ENCODE peak calls at places on chromosomes 13 and 19, in eight cellular contexts. One of them, this sample, is unnamed.

GRCh38 chr19:13134626-13135025 is 15.5 kb downstream of the STX10 start:
- DNase-seq in T-cell: no peak
- DNase-seq in endothelial cell of umbilical vein: no peak
- DNase-seq in effector CD4-positive, alpha-beta T cell: no peak
- DNase-seq in brain microvascular endothelial cell: no peak
- DNase-seq in stimulated activated CD4-positive, alpha-beta T cell treated with anti-CD3 and anti-CD28 coated beads, Interleukin-2, amount 100 ng/mL, for 48 hours: no peak
- DNase-seq in Peyer's patch: no peak
- DNase-seq in substantia nigra: no peak
- DNase-seq in this sample: no peak

GRCh38 chr19:36121486-36122124 is 6.3 kb downstream of the TBCB start:
- DNase-seq in T-cell: no peak
- DNase-seq in endothelial cell of umbilical vein: no peak
- DNase-seq in effector CD4-positive, alpha-beta T cell: no peak
- DNase-seq in brain microvascular endothelial cell: no peak
- DNase-seq in stimulated activated CD4-positive, alpha-beta T cell treated with anti-CD3 and anti-CD28 coated beads, Interleukin-2, amount 100 ng/mL, for 48 hours: no peak
- DNase-seq in Peyer's patch: no peak
- DNase-seq in substantia nigra: no peak
- DNase-seq in this sample: no peak

GRCh38 chr13:64164435-64164834 is 2748.8 kb upstream of the PCDH20 start:
- DNase-seq in T-cell: no peak
- DNase-seq in endothelial cell of umbilical vein: no peak
- DNase-seq in effector CD4-positive, alpha-beta T cell: no peak
- DNase-seq in brain microvascular endothelial cell: no peak
- DNase-seq in stimulated activated CD4-positive, alpha-beta T cell treated with anti-CD3 and anti-CD28 coated beads, Interleukin-2, amount 100 ng/mL, for 48 hours: no peak
- DNase-seq in Peyer's patch: peak
- DNase-seq in substantia nigra: no peak
- DNase-seq in this sample: no peak

GRCh38 chr19:43620061-43621001 is 902 bp upstream of the ZNF428 start:
- DNase-seq in T-cell: peak
- DNase-seq in endothelial cell of umbilical vein: no peak
- DNase-seq in effector CD4-positive, alpha-beta T cell: peak
- DNase-seq in brain microvascular endothelial cell: no peak
- DNase-seq in stimulated activated CD4-positive, alpha-beta T cell treated with anti-CD3 and anti-CD28 coated beads, Interleukin-2, amount 100 ng/mL, for 48 hours: peak
- DNase-seq in Peyer's patch: no peak
- DNase-seq in substantia nigra: no peak
- DNase-seq in this sample: no peak

GRCh38 chr19:11164879-11165406 is 9.4 kb upstream of the SPC24 start:
- DNase-seq in T-cell: no peak
- DNase-seq in endothelial cell of umbilical vein: peak
- DNase-seq in effector CD4-positive, alpha-beta T cell: no peak
- DNase-seq in brain microvascular endothelial cell: no peak
- DNase-seq in stimulated activated CD4-positive, alpha-beta T cell treated with anti-CD3 and anti-CD28 coated beads, Interleukin-2, amount 100 ng/mL, for 48 hours: no peak
- DNase-seq in Peyer's patch: no peak
- DNase-seq in substantia nigra: peak
- DNase-seq in this sample: no peak

GRCh38 chr13:39047560-39047959 is 9.3 kb downstream of the NHLRC3 start:
- DNase-seq in T-cell: no peak
- DNase-seq in endothelial cell of umbilical vein: no peak
- DNase-seq in effector CD4-positive, alpha-beta T cell: no peak
- DNase-seq in brain microvascular endothelial cell: no peak
- DNase-seq in stimulated activated CD4-positive, alpha-beta T cell treated with anti-CD3 and anti-CD28 coated beads, Interleukin-2, amount 100 ng/mL, for 48 hours: no peak
- DNase-seq in Peyer's patch: no peak
- DNase-seq in substantia nigra: no peak
- DNase-seq in this sample: peak

GRCh38 chr13:85241045-85241444 is 558.2 kb downstream of the SLITRK6 start:
- DNase-seq in T-cell: no peak
- DNase-seq in endothelial cell of umbilical vein: peak
- DNase-seq in effector CD4-positive, alpha-beta T cell: no peak
- DNase-seq in brain microvascular endothelial cell: peak
- DNase-seq in stimulated activated CD4-positive, alpha-beta T cell treated with anti-CD3 and anti-CD28 coated beads, Interleukin-2, amount 100 ng/mL, for 48 hours: no peak
- DNase-seq in Peyer's patch: no peak
- DNase-seq in substantia nigra: no peak
- DNase-seq in this sample: no peak

GRCh38 chr19:50492303-50493052 is 15.8 kb upstream of the GARIN5A start:
- DNase-seq in T-cell: no peak
- DNase-seq in endothelial cell of umbilical vein: no peak
- DNase-seq in effector CD4-positive, alpha-beta T cell: no peak
- DNase-seq in brain microvascular endothelial cell: no peak
- DNase-seq in stimulated activated CD4-positive, alpha-beta T cell treated with anti-CD3 and anti-CD28 coated beads, Interleukin-2, amount 100 ng/mL, for 48 hours: no peak
- DNase-seq in Peyer's patch: peak
- DNase-seq in substantia nigra: no peak
- DNase-seq in this sample: no peak

GRCh38 chr13:79287994-79288795 is 117.9 kb downstream of the RBM26 start:
- DNase-seq in T-cell: no peak
- DNase-seq in endothelial cell of umbilical vein: no peak
- DNase-seq in effector CD4-positive, alpha-beta T cell: no peak
- DNase-seq in brain microvascular endothelial cell: no peak
- DNase-seq in stimulated activated CD4-positive, alpha-beta T cell treated with anti-CD3 and anti-CD28 coated beads, Interleukin-2, amount 100 ng/mL, for 48 hours: no peak
- DNase-seq in Peyer's patch: no peak
- DNase-seq in substantia nigra: no peak
- DNase-seq in this sample: no peak

GRCh38 chr19:56076413-56076998 is 44.6 kb downstream of the ZNF787 start:
- DNase-seq in T-cell: no peak
- DNase-seq in endothelial cell of umbilical vein: peak
- DNase-seq in effector CD4-positive, alpha-beta T cell: peak
- DNase-seq in brain microvascular endothelial cell: peak
- DNase-seq in stimulated activated CD4-positive, alpha-beta T cell treated with anti-CD3 and anti-CD28 coated beads, Interleukin-2, amount 100 ng/mL, for 48 hours: peak
- DNase-seq in Peyer's patch: no peak
- DNase-seq in substantia nigra: peak
- DNase-seq in this sample: peak

GRCh38 chr19:13817018-13817614 is 21.9 kb downstream of the ZSWIM4 start:
- DNase-seq in T-cell: no peak
- DNase-seq in endothelial cell of umbilical vein: no peak
- DNase-seq in effector CD4-positive, alpha-beta T cell: no peak
- DNase-seq in brain microvascular endothelial cell: no peak
- DNase-seq in stimulated activated CD4-positive, alpha-beta T cell treated with anti-CD3 and anti-CD28 coated beads, Interleukin-2, amount 100 ng/mL, for 48 hours: no peak
- DNase-seq in Peyer's patch: peak
- DNase-seq in substantia nigra: no peak
- DNase-seq in this sample: no peak

GRCh38 chr13:113820813-113821651 is 42.8 kb downstream of the GAS6 start:
- DNase-seq in T-cell: no peak
- DNase-seq in endothelial cell of umbilical vein: peak
- DNase-seq in effector CD4-positive, alpha-beta T cell: no peak
- DNase-seq in brain microvascular endothelial cell: peak
- DNase-seq in stimulated activated CD4-positive, alpha-beta T cell treated with anti-CD3 and anti-CD28 coated beads, Interleukin-2, amount 100 ng/mL, for 48 hours: no peak
- DNase-seq in Peyer's patch: no peak
- DNase-seq in substantia nigra: peak
- DNase-seq in this sample: peak

GRCh38 chr19:38617283-38617763 is 430 bp downstream of the MAP4K1 start:
- DNase-seq in T-cell: no peak
- DNase-seq in endothelial cell of umbilical vein: no peak
- DNase-seq in effector CD4-positive, alpha-beta T cell: no peak
- DNase-seq in brain microvascular endothelial cell: no peak
- DNase-seq in stimulated activated CD4-positive, alpha-beta T cell treated with anti-CD3 and anti-CD28 coated beads, Interleukin-2, amount 100 ng/mL, for 48 hours: peak
- DNase-seq in Peyer's patch: no peak
- DNase-seq in substantia nigra: no peak
- DNase-seq in this sample: no peak

GRCh38 chr13:106768991-106769390 is 201.1 kb upstream of the ARGLU1 start:
- DNase-seq in T-cell: no peak
- DNase-seq in endothelial cell of umbilical vein: no peak
- DNase-seq in effector CD4-positive, alpha-beta T cell: no peak
- DNase-seq in brain microvascular endothelial cell: no peak
- DNase-seq in stimulated activated CD4-positive, alpha-beta T cell treated with anti-CD3 and anti-CD28 coated beads, Interleukin-2, amount 100 ng/mL, for 48 hours: no peak
- DNase-seq in Peyer's patch: no peak
- DNase-seq in substantia nigra: no peak
- DNase-seq in this sample: no peak

GRCh38 chr19:44544031-44544430 is 14.6 kb upstream of the CEACAM20 start:
- DNase-seq in T-cell: no peak
- DNase-seq in endothelial cell of umbilical vein: no peak
- DNase-seq in effector CD4-positive, alpha-beta T cell: no peak
- DNase-seq in brain microvascular endothelial cell: no peak
- DNase-seq in stimulated activated CD4-positive, alpha-beta T cell treated with anti-CD3 and anti-CD28 coated beads, Interleukin-2, amount 100 ng/mL, for 48 hours: no peak
- DNase-seq in Peyer's patch: no peak
- DNase-seq in substantia nigra: no peak
- DNase-seq in this sample: no peak

GRCh38 chr13:93066187-93066586 is 160.4 kb upstream of the GPC6 start:
- DNase-seq in T-cell: no peak
- DNase-seq in endothelial cell of umbilical vein: no peak
- DNase-seq in effector CD4-positive, alpha-beta T cell: no peak
- DNase-seq in brain microvascular endothelial cell: peak
- DNase-seq in stimulated activated CD4-positive, alpha-beta T cell treated with anti-CD3 and anti-CD28 coated beads, Interleukin-2, amount 100 ng/mL, for 48 hours: no peak
- DNase-seq in Peyer's patch: no peak
- DNase-seq in substantia nigra: no peak
- DNase-seq in this sample: no peak

GRCh38 chr13:29922896-29923295 is 72.5 kb upstream of the UBL3 start:
- DNase-seq in T-cell: no peak
- DNase-seq in endothelial cell of umbilical vein: no peak
- DNase-seq in effector CD4-positive, alpha-beta T cell: no peak
- DNase-seq in brain microvascular endothelial cell: peak
- DNase-seq in stimulated activated CD4-positive, alpha-beta T cell treated with anti-CD3 and anti-CD28 coated beads, Interleukin-2, amount 100 ng/mL, for 48 hours: no peak
- DNase-seq in Peyer's patch: no peak
- DNase-seq in substantia nigra: no peak
- DNase-seq in this sample: no peak

GRCh38 chr13:113216165-113217056 is 7.0 kb downstream of the CUL4A start:
- DNase-seq in T-cell: no peak
- DNase-seq in endothelial cell of umbilical vein: peak
- DNase-seq in effector CD4-positive, alpha-beta T cell: no peak
- DNase-seq in brain microvascular endothelial cell: peak
- DNase-seq in stimulated activated CD4-positive, alpha-beta T cell treated with anti-CD3 and anti-CD28 coated beads, Interleukin-2, amount 100 ng/mL, for 48 hours: no peak
- DNase-seq in Peyer's patch: no peak
- DNase-seq in substantia nigra: peak
- DNase-seq in this sample: peak

GRCh38 chr13:25378528-25378927 is 6.8 kb downstream of the ATP8A2 start:
- DNase-seq in T-cell: no peak
- DNase-seq in endothelial cell of umbilical vein: no peak
- DNase-seq in effector CD4-positive, alpha-beta T cell: no peak
- DNase-seq in brain microvascular endothelial cell: no peak
- DNase-seq in stimulated activated CD4-positive, alpha-beta T cell treated with anti-CD3 and anti-CD28 coated beads, Interleukin-2, amount 100 ng/mL, for 48 hours: no peak
- DNase-seq in Peyer's patch: no peak
- DNase-seq in substantia nigra: no peak
- DNase-seq in this sample: no peak

This sample was measured in PC-9.